ENCODE peak calls at places on chromosome 7, in eight cellular contexts. One of them, this sample, is unnamed.

GRCh38 chr7:139855498-139856270 is 26.6 kb downstream of the TBXAS1 start:
- DNase-seq in transverse colon: peak; percentile 36
- DNase-seq in aorta: no peak
- DNase-seq in heart left ventricle: no peak
- DNase-seq in gastrocnemius medialis: no peak
- DNase-seq in uterus: no peak
- DNase-seq in HCT116: no peak
- DNase-seq in thoracic aorta: no peak
- DNase-seq in this sample: no peak

GRCh38 chr7:108246227-108246837 is 116.2 kb upstream of the LAMB4 start:
- DNase-seq in transverse colon: no peak
- DNase-seq in aorta: peak; percentile 40
- DNase-seq in heart left ventricle: no peak
- DNase-seq in gastrocnemius medialis: no peak
- DNase-seq in uterus: no peak
- DNase-seq in HCT116: peak; percentile 61
- DNase-seq in thoracic aorta: no peak
- DNase-seq in this sample: peak; percentile 14

GRCh38 chr7:99109108-99110051 is 34.5 kb downstream of the SMURF1 start:
- DNase-seq in transverse colon: no peak
- DNase-seq in aorta: no peak
- DNase-seq in heart left ventricle: no peak
- DNase-seq in gastrocnemius medialis: no peak
- DNase-seq in uterus: no peak
- DNase-seq in HCT116: no peak
- DNase-seq in thoracic aorta: no peak
- DNase-seq in this sample: peak; percentile 33

GRCh38 chr7:90236890-90237289 is 8.1 kb upstream of the CFAP69 start:
- DNase-seq in transverse colon: no peak
- DNase-seq in aorta: no peak
- DNase-seq in heart left ventricle: no peak
- DNase-seq in gastrocnemius medialis: no peak
- DNase-seq in uterus: no peak
- DNase-seq in HCT116: no peak
- DNase-seq in thoracic aorta: no peak
- DNase-seq in this sample: no peak

GRCh38 chr7:45007106-45007505 is 7.1 kb downstream of the CCM2 start:
- DNase-seq in transverse colon: no peak
- DNase-seq in aorta: no peak
- DNase-seq in heart left ventricle: no peak
- DNase-seq in gastrocnemius medialis: no peak
- DNase-seq in uterus: no peak
- DNase-seq in HCT116: no peak
- DNase-seq in thoracic aorta: no peak
- DNase-seq in this sample: no peak

GRCh38 chr7:154342971-154343633 is 290.9 kb downstream of the DPP6 start:
- DNase-seq in transverse colon: no peak
- DNase-seq in aorta: no peak
- DNase-seq in heart left ventricle: no peak
- DNase-seq in gastrocnemius medialis: no peak
- DNase-seq in uterus: no peak
- DNase-seq in HCT116: no peak
- DNase-seq in thoracic aorta: no peak
- DNase-seq in this sample: no peak

GRCh38 chr7:128027485-128027980 is 3.7 kb downstream of the LRRC4 start:
- DNase-seq in transverse colon: peak; percentile 40
- DNase-seq in aorta: no peak
- DNase-seq in heart left ventricle: no peak
- DNase-seq in gastrocnemius medialis: no peak
- DNase-seq in uterus: no peak
- DNase-seq in HCT116: no peak
- DNase-seq in thoracic aorta: no peak
- DNase-seq in this sample: no peak

GRCh38 chr7:82156168-82156567 is 287.4 kb downstream of the CACNA2D1 start:
- DNase-seq in transverse colon: no peak
- DNase-seq in aorta: no peak
- DNase-seq in heart left ventricle: no peak
- DNase-seq in gastrocnemius medialis: no peak
- DNase-seq in uterus: no peak
- DNase-seq in HCT116: no peak
- DNase-seq in thoracic aorta: no peak
- DNase-seq in this sample: no peak

GRCh38 chr7:130366561-130366960 is 13.7 kb upstream of the CPA1 start:
- DNase-seq in transverse colon: no peak
- DNase-seq in aorta: no peak
- DNase-seq in heart left ventricle: no peak
- DNase-seq in gastrocnemius medialis: no peak
- DNase-seq in uterus: peak; percentile 12
- DNase-seq in HCT116: no peak
- DNase-seq in thoracic aorta: no peak
- DNase-seq in this sample: no peak

GRCh38 chr7:94223375-94224084 is 171.2 kb upstream of the COL1A2 start:
- DNase-seq in transverse colon: no peak
- DNase-seq in aorta: no peak
- DNase-seq in heart left ventricle: no peak
- DNase-seq in gastrocnemius medialis: no peak
- DNase-seq in uterus: no peak
- DNase-seq in HCT116: peak; percentile 41
- DNase-seq in thoracic aorta: no peak
- DNase-seq in this sample: no peak

GRCh38 chr7:44140341-44140740 is 791 bp downstream of the MYL7 start:
- DNase-seq in transverse colon: no peak
- DNase-seq in aorta: peak; percentile 39
- DNase-seq in heart left ventricle: no peak
- DNase-seq in gastrocnemius medialis: no peak
- DNase-seq in uterus: no peak
- DNase-seq in HCT116: no peak
- DNase-seq in thoracic aorta: no peak
- DNase-seq in this sample: no peak

GRCh38 chr7:8724080-8724718 is 290.8 kb downstream of the NXPH1 start:
- DNase-seq in transverse colon: peak; percentile 42
- DNase-seq in aorta: no peak
- DNase-seq in heart left ventricle: no peak
- DNase-seq in gastrocnemius medialis: no peak
- DNase-seq in uterus: no peak
- DNase-seq in HCT116: no peak
- DNase-seq in thoracic aorta: no peak
- DNase-seq in this sample: no peak

GRCh38 chr7:4830176-4830575 is 31.7 kb downstream of the PAPOLB start:
- DNase-seq in transverse colon: peak; percentile 53
- DNase-seq in aorta: peak; percentile 69
- DNase-seq in heart left ventricle: peak; percentile 84
- DNase-seq in gastrocnemius medialis: no peak
- DNase-seq in uterus: peak; percentile 60
- DNase-seq in HCT116: peak; percentile 41
- DNase-seq in thoracic aorta: no peak
- DNase-seq in this sample: peak; percentile 92

GRCh38 chr7:134449596-134450194 is 9.2 kb downstream of the AKR1B1 start:
- DNase-seq in transverse colon: no peak
- DNase-seq in aorta: no peak
- DNase-seq in heart left ventricle: no peak
- DNase-seq in gastrocnemius medialis: no peak
- DNase-seq in uterus: no peak
- DNase-seq in HCT116: no peak
- DNase-seq in thoracic aorta: no peak
- DNase-seq in this sample: no peak

GRCh38 chr7:133971658-133972057 is 155.5 kb upstream of the LRGUK start:
- DNase-seq in transverse colon: no peak
- DNase-seq in aorta: no peak
- DNase-seq in heart left ventricle: no peak
- DNase-seq in gastrocnemius medialis: no peak
- DNase-seq in uterus: no peak
- DNase-seq in HCT116: no peak
- DNase-seq in thoracic aorta: no peak
- DNase-seq in this sample: no peak

GRCh38 chr7:128833939-128834310 is 3.7 kb downstream of the FLNC start:
- DNase-seq in transverse colon: no peak
- DNase-seq in aorta: peak; percentile 17
- DNase-seq in heart left ventricle: no peak
- DNase-seq in gastrocnemius medialis: no peak
- DNase-seq in uterus: no peak
- DNase-seq in HCT116: no peak
- DNase-seq in thoracic aorta: no peak
- DNase-seq in this sample: no peak

GRCh38 chr7:35599642-35600041 is 95.3 kb downstream of the HERPUD2 start:
- DNase-seq in transverse colon: no peak
- DNase-seq in aorta: no peak
- DNase-seq in heart left ventricle: no peak
- DNase-seq in gastrocnemius medialis: no peak
- DNase-seq in uterus: no peak
- DNase-seq in HCT116: no peak
- DNase-seq in thoracic aorta: no peak
- DNase-seq in this sample: no peak

GRCh38 chr7:81111358-81111757 is 192.5 kb upstream of the SEMA3C start:
- DNase-seq in transverse colon: no peak
- DNase-seq in aorta: no peak
- DNase-seq in heart left ventricle: no peak
- DNase-seq in gastrocnemius medialis: no peak
- DNase-seq in uterus: peak; percentile 38
- DNase-seq in HCT116: peak; percentile 13
- DNase-seq in thoracic aorta: no peak
- DNase-seq in this sample: no peak

GRCh38 chr7:81415181-81415580 is 354.7 kb downstream of the HGF start:
- DNase-seq in transverse colon: no peak
- DNase-seq in aorta: no peak
- DNase-seq in heart left ventricle: no peak
- DNase-seq in gastrocnemius medialis: no peak
- DNase-seq in uterus: no peak
- DNase-seq in HCT116: no peak
- DNase-seq in thoracic aorta: no peak
- DNase-seq in this sample: no peak

DNA sequence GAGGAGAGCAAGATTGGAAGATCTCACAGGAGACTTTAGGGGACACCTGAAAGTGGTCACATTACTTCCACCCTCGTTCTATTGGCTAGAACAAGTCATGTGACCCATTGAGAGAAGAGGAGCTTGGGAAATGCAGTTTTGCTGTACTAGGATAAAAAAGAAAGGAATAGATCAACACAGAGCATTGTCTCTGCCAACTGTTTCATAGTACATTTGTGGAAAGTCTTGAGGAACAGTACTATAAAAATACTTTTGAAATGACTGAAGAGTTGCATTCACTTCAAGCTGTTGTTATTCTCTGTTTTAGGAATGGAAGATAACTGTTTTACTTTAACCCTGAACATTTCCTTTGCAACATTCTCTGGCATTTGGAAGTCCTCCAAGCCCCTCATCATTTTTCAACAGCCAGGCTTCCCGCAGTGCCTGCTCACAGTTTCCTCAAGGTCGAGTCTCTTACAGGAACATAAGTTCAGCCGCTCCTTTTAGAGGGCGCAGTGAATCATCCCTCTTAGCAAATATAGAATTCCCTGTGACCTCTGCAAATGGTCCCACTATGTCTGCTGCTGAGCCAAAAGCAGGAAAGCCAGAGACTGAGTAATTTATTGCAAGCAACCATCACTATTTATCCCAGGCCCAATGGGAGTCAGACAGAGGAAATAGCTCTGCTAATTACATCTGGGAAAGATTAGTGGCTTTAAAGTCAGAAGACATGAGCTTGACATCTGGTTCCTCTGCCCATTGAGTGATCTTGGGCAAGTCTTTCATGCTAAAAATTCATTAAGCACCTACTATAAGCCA is 40.7 kb downstream of the MRPL32 start:
- DNase-seq in transverse colon: peak; percentile 17
- DNase-seq in aorta: peak; percentile 72
- DNase-seq in heart left ventricle: no peak
- DNase-seq in gastrocnemius medialis: no peak
- DNase-seq in uterus: peak; percentile 81
- DNase-seq in HCT116: no peak
- DNase-seq in thoracic aorta: peak; percentile 13
- DNase-seq in this sample: peak; percentile 48
- H3K27ac ChIP-seq in transverse colon: peak overlapping the region; percentile 61
- H3K27ac ChIP-seq in aorta: no peak overlapping the region
- H3K27ac ChIP-seq in heart left ventricle: no peak overlapping the region
- H3K27ac ChIP-seq in gastrocnemius medialis: peak overlapping the region; percentile 23
- H3K27ac ChIP-seq in uterus: peak overlapping the region; percentile 66
- H3K27ac ChIP-seq in HCT116: no peak overlapping the region
- H3K27ac ChIP-seq in thoracic aorta: peak overlapping the region; percentile 7
- H3K27ac ChIP-seq in this sample: no peak overlapping the region

DNA sequence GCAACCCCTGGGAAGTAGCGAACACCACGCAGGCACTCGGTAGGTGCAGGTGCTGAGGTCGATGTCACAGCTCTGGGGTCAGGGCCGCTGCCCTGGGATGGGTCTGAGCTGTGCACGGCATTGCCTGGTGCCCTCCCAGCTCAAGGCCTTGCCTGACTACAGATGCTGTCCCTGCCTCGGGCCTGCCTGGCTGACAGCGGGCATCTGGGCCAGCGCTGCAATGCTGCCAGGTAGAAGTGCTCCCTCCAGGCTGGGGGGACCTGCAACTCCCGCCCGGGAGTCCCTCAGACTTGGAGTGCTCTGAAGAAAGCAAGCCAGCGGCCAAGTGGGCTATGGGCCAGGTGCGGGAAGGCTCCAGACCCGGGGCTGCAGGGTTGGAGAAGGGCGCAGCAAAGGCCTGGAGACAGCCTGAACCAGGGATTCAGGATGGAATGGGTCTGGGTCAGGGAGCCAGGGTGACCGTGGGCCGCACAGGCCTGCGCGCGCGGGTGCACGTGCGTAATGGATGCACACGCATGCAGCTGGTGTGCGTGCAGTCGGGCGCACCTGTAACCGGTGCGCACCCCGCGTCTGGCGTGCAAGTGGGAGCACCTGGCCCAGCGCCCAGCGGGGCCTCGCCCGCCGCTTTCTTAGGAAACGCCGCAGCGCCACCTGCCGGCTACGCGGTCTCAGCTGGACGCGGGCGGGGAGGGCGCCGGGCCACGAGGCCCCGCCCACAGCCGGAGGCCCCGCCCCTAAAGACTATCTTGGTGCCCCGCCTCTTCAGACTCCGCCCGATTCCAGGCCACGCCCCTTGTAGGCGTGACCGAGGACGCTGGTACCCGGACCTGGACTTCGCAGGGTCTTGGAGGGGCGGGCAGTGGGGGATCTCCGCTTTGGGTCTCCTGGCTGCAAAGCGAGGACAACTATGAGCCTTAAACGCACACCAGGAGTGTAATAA is 46.7 kb downstream of the MICALL2 start:
- DNase-seq in transverse colon: peak; percentile 88
- DNase-seq in aorta: peak; percentile 87
- DNase-seq in heart left ventricle: peak; percentile 88
- DNase-seq in gastrocnemius medialis: peak; percentile 9
- DNase-seq in uterus: peak; percentile 31
- DNase-seq in HCT116: peak; percentile 77
- DNase-seq in thoracic aorta: no peak
- DNase-seq in this sample: peak; percentile 95
- H3K27me3 ChIP-seq in transverse colon: peaks cover 47% of the 10 kb centered on the region
- H3K27me3 ChIP-seq in aorta: peaks cover 3% of the 10 kb centered on the region
- H3K27me3 ChIP-seq in heart left ventricle: peaks cover 53% of the 10 kb centered on the region
- H3K27me3 ChIP-seq in gastrocnemius medialis: peaks cover 37% of the 10 kb centered on the region
- H3K27me3 ChIP-seq in uterus: no peaks in the 10 kb centered on the region
- H3K27me3 ChIP-seq in HCT116: no peaks in the 10 kb centered on the region
- H3K27me3 ChIP-seq in thoracic aorta: peaks cover 3% of the 10 kb centered on the region
- H3K27me3 ChIP-seq in this sample: no peaks in the 10 kb centered on the region

GRCh38 chr7:131630427-131630826 is 74.0 kb upstream of the PODXL start:
- DNase-seq in transverse colon: no peak
- DNase-seq in aorta: no peak
- DNase-seq in heart left ventricle: no peak
- DNase-seq in gastrocnemius medialis: no peak
- DNase-seq in uterus: no peak
- DNase-seq in HCT116: no peak
- DNase-seq in thoracic aorta: no peak
- DNase-seq in this sample: no peak
- H3K4me1 ChIP-seq in transverse colon: no peaks in the 10 kb centered on the region
- H3K4me1 ChIP-seq in aorta: no peaks in the 10 kb centered on the region
- H3K4me1 ChIP-seq in heart left ventricle: peaks cover 15% of the 10 kb centered on the region
- H3K4me1 ChIP-seq in gastrocnemius medialis: peaks cover 4% of the 10 kb centered on the region
- H3K4me1 ChIP-seq in uterus: peaks cover 13% of the 10 kb centered on the region
- H3K4me1 ChIP-seq in HCT116: peaks cover 31% of the 10 kb centered on the region
- H3K4me1 ChIP-seq in thoracic aorta: no peaks in the 10 kb centered on the region
- H3K4me1 ChIP-seq in this sample: peaks cover 24% of the 10 kb centered on the region

GRCh38 chr7:17626215-17626614 is 314.1 kb downstream of the SNX13 start:
- DNase-seq in transverse colon: no peak
- DNase-seq in aorta: no peak
- DNase-seq in heart left ventricle: no peak
- DNase-seq in gastrocnemius medialis: no peak
- DNase-seq in uterus: no peak
- DNase-seq in HCT116: no peak
- DNase-seq in thoracic aorta: no peak
- DNase-seq in this sample: no peak
- H3K27ac ChIP-seq in transverse colon: no peak overlapping the region
- H3K27ac ChIP-seq in aorta: no peak overlapping the region
- H3K27ac ChIP-seq in heart left ventricle: no peak overlapping the region
- H3K27ac ChIP-seq in gastrocnemius medialis: no peak overlapping the region
- H3K27ac ChIP-seq in uterus: no peak overlapping the region
- H3K27ac ChIP-seq in HCT116: no peak overlapping the region
- H3K27ac ChIP-seq in thoracic aorta: no peak overlapping the region
- H3K27ac ChIP-seq in this sample: no peak overlapping the region

This sample was measured in right cardiac atrium.